ENCODE peak calls at places on chromosomes 7 and 10, in seven cellular contexts. One of them, this sample, is unnamed.

GRCh38 chr7:155351120-155351870 is 53.6 kb downstream of the INSIG1 start:
- DNase-seq in GM23248: no peak
- DNase-seq in A549: no peak
- DNase-seq in CD4-positive, CD25-positive, alpha-beta regulatory T cell: no peak
- DNase-seq in stomach: no peak
- DNase-seq in heart left ventricle: no peak
- DNase-seq in suprapubic skin: peak; percentile 58
- DNase-seq in this sample: no peak

GRCh38 chr10:66564341-66564740 is 361.5 kb upstream of the LRRTM3 start:
- DNase-seq in suprapubic skin: no peak
- DNase-seq in stomach: no peak
- DNase-seq in CD4-positive, CD25-positive, alpha-beta regulatory T cell: no peak
- DNase-seq in heart left ventricle: no peak
- DNase-seq in A549: no peak
- DNase-seq in GM23248: no peak
- DNase-seq in this sample: no peak

GRCh38 chr7:43803865-43804264 is 45.4 kb downstream of the BLVRA start:
- DNase-seq in CD4-positive, CD25-positive, alpha-beta regulatory T cell: no peak
- DNase-seq in stomach: no peak
- DNase-seq in heart left ventricle: no peak
- DNase-seq in GM23248: no peak
- DNase-seq in A549: no peak
- DNase-seq in suprapubic skin: no peak
- DNase-seq in this sample: no peak

GRCh38 chr10:35639651-35640311 is 2.3 kb downstream of the FZD8 start:
- DNase-seq in GM23248: peak; percentile 60
- DNase-seq in A549: peak; percentile 51
- DNase-seq in suprapubic skin: no peak
- DNase-seq in CD4-positive, CD25-positive, alpha-beta regulatory T cell: no peak
- DNase-seq in stomach: peak; percentile 33
- DNase-seq in heart left ventricle: peak; percentile 46
- DNase-seq in this sample: peak; percentile 29

GRCh38 chr10:49700211-49700610 is 20.8 kb downstream of the C10orf53 start:
- DNase-seq in stomach: no peak
- DNase-seq in heart left ventricle: no peak
- DNase-seq in GM23248: no peak
- DNase-seq in CD4-positive, CD25-positive, alpha-beta regulatory T cell: no peak
- DNase-seq in A549: no peak
- DNase-seq in suprapubic skin: no peak
- DNase-seq in this sample: no peak

GRCh38 chr7:107661081-107661864 is 645 bp downstream of the SLC26A4 start:
- DNase-seq in stomach: peak; percentile 71
- DNase-seq in A549: peak; percentile 60
- DNase-seq in GM23248: peak; percentile 74
- DNase-seq in heart left ventricle: peak; percentile 66
- DNase-seq in CD4-positive, CD25-positive, alpha-beta regulatory T cell: no peak
- DNase-seq in suprapubic skin: no peak
- DNase-seq in this sample: peak; percentile 49

GRCh38 chr10:46553238-46554049 is 3.0 kb downstream of the GPRIN2 start:
- DNase-seq in stomach: no peak
- DNase-seq in A549: no peak
- DNase-seq in CD4-positive, CD25-positive, alpha-beta regulatory T cell: no peak
- DNase-seq in heart left ventricle: no peak
- DNase-seq in suprapubic skin: peak; percentile 80
- DNase-seq in GM23248: no peak
- DNase-seq in this sample: no peak

GRCh38 chr10:14195455-14195854 is 135.3 kb downstream of the FRMD4A start:
- DNase-seq in suprapubic skin: no peak
- DNase-seq in heart left ventricle: no peak
- DNase-seq in A549: no peak
- DNase-seq in CD4-positive, CD25-positive, alpha-beta regulatory T cell: no peak
- DNase-seq in GM23248: no peak
- DNase-seq in stomach: no peak
- DNase-seq in this sample: no peak

GRCh38 chr10:63166742-63167258 is 33.7 kb downstream of the NRBF2 start:
- DNase-seq in A549: peak; percentile 84
- DNase-seq in CD4-positive, CD25-positive, alpha-beta regulatory T cell: no peak
- DNase-seq in stomach: no peak
- DNase-seq in suprapubic skin: no peak
- DNase-seq in GM23248: peak; percentile 82
- DNase-seq in heart left ventricle: no peak
- DNase-seq in this sample: peak; percentile 56

GRCh38 chr10:22752272-22752671 is 37.9 kb upstream of the PIP4K2A start:
- DNase-seq in A549: no peak
- DNase-seq in GM23248: no peak
- DNase-seq in heart left ventricle: no peak
- DNase-seq in stomach: no peak
- DNase-seq in suprapubic skin: no peak
- DNase-seq in CD4-positive, CD25-positive, alpha-beta regulatory T cell: no peak
- DNase-seq in this sample: no peak

GRCh38 chr7:51455086-51455485 is 138.5 kb upstream of the COBL start:
- DNase-seq in GM23248: no peak
- DNase-seq in heart left ventricle: no peak
- DNase-seq in A549: peak; percentile 3
- DNase-seq in suprapubic skin: no peak
- DNase-seq in stomach: no peak
- DNase-seq in CD4-positive, CD25-positive, alpha-beta regulatory T cell: no peak
- DNase-seq in this sample: no peak

GRCh38 chr10:91632671-91633550 is at the start of gene PPP1R3C:
- DNase-seq in A549: peak; percentile 93
- DNase-seq in stomach: peak; percentile 89
- DNase-seq in heart left ventricle: peak; percentile 96
- DNase-seq in CD4-positive, CD25-positive, alpha-beta regulatory T cell: no peak
- DNase-seq in suprapubic skin: peak; percentile 91
- DNase-seq in GM23248: peak; percentile 98
- DNase-seq in this sample: peak; percentile 84

GRCh38 chr7:98105942-98106544 is 619 bp upstream of the LMTK2 start:
- DNase-seq in stomach: no peak
- DNase-seq in CD4-positive, CD25-positive, alpha-beta regulatory T cell: peak; percentile 20
- DNase-seq in GM23248: no peak
- DNase-seq in heart left ventricle: no peak
- DNase-seq in suprapubic skin: no peak
- DNase-seq in A549: no peak
- DNase-seq in this sample: no peak
- H3K4me1 ChIP-seq in stomach: peaks cover 37% of the 10 kb centered on the region
- H3K4me1 ChIP-seq in CD4-positive, CD25-positive, alpha-beta regulatory T cell: peaks cover 33% of the 10 kb centered on the region
- H3K4me1 ChIP-seq in GM23248: peaks cover 10% of the 10 kb centered on the region
- H3K4me1 ChIP-seq in heart left ventricle: peaks cover 38% of the 10 kb centered on the region
- H3K4me1 ChIP-seq in suprapubic skin: peaks cover 17% of the 10 kb centered on the region
- H3K4me1 ChIP-seq in A549: peaks cover 32% of the 10 kb centered on the region
- H3K4me1 ChIP-seq in this sample: peaks cover 2% of the 10 kb centered on the region

GRCh38 chr10:86299562-86299961 is 67.0 kb downstream of the GRID1 start:
- DNase-seq in heart left ventricle: no peak
- DNase-seq in A549: no peak
- DNase-seq in suprapubic skin: peak; percentile 34
- DNase-seq in GM23248: no peak
- DNase-seq in CD4-positive, CD25-positive, alpha-beta regulatory T cell: no peak
- DNase-seq in stomach: peak; percentile 11
- DNase-seq in this sample: no peak

GRCh38 chr10:86300399-86300925 is 66.1 kb downstream of the GRID1 start:
- DNase-seq in CD4-positive, CD25-positive, alpha-beta regulatory T cell: no peak
- DNase-seq in A549: no peak
- DNase-seq in suprapubic skin: peak; percentile 50
- DNase-seq in heart left ventricle: no peak
- DNase-seq in GM23248: no peak
- DNase-seq in stomach: no peak
- DNase-seq in this sample: no peak

GRCh38 chr10:86295791-86296190 is 70.8 kb downstream of the GRID1 start:
- DNase-seq in GM23248: no peak
- DNase-seq in A549: no peak
- DNase-seq in CD4-positive, CD25-positive, alpha-beta regulatory T cell: no peak
- DNase-seq in suprapubic skin: peak; percentile 54
- DNase-seq in heart left ventricle: no peak
- DNase-seq in stomach: peak; percentile 8
- DNase-seq in this sample: no peak

GRCh38 chr10:86300931-86301330 is 65.7 kb downstream of the GRID1 start:
- DNase-seq in suprapubic skin: peak; percentile 70
- DNase-seq in stomach: peak; percentile 14
- DNase-seq in CD4-positive, CD25-positive, alpha-beta regulatory T cell: no peak
- DNase-seq in GM23248: no peak
- DNase-seq in A549: no peak
- DNase-seq in heart left ventricle: no peak
- DNase-seq in this sample: no peak

GRCh38 chr10:86298501-86299001 is 68.0 kb downstream of the GRID1 start:
- DNase-seq in GM23248: no peak
- DNase-seq in suprapubic skin: peak; percentile 58
- DNase-seq in heart left ventricle: no peak
- DNase-seq in A549: no peak
- DNase-seq in CD4-positive, CD25-positive, alpha-beta regulatory T cell: no peak
- DNase-seq in stomach: peak; percentile 11
- DNase-seq in this sample: no peak
- H3K4me1 ChIP-seq in GM23248: no peaks in the 10 kb centered on the region
- H3K4me1 ChIP-seq in suprapubic skin: no peaks in the 10 kb centered on the region
- H3K4me1 ChIP-seq in heart left ventricle: no peaks in the 10 kb centered on the region
- H3K4me1 ChIP-seq in A549: no peaks in the 10 kb centered on the region
- H3K4me1 ChIP-seq in CD4-positive, CD25-positive, alpha-beta regulatory T cell: no peaks in the 10 kb centered on the region
- H3K4me1 ChIP-seq in stomach: no peaks in the 10 kb centered on the region
- H3K4me1 ChIP-seq in this sample: no peaks in the 10 kb centered on the region

DNA sequence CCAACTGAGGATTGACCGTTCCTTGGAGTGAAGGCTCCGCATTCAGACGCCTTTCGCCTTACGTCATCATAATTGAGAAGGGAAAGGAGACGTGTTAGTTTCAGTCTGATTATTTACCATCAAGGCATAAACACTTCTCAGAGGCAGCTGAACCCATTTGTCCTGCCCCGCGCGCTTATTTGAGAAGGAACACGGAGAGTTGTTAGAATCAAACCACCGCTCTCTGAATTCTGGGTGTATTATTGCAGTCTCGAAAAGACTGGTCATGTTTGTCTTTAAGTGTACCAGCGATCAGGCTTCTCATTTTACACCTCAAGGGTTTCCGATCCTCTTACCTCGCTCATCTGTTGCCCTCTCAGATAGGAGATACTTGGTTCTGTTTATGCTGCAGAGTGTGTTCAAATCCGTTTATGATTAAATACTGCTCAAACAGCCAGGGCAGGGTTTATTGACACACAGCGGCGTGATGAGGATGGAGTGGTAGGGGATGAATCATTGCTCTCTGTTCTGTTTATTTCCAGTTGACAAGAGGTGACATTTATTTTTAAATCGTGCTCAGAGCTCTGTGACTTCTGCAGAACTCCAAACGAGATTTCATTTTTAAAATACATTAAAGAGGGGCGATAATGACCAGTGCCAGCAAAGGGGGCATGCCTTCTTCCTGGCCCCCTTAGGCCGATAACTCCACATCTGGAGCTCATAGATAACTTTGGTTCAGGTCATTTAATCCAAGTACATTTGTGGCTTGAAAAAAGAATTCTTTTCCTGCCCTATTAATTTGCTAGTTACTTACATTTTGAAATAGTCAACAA is 30.5 kb downstream of the FOXK1 start:
- DNase-seq in suprapubic skin: no peak
- DNase-seq in CD4-positive, CD25-positive, alpha-beta regulatory T cell: no peak
- DNase-seq in heart left ventricle: no peak
- DNase-seq in GM23248: peak; percentile 77
- DNase-seq in A549: peak; percentile 81
- DNase-seq in stomach: no peak
- DNase-seq in this sample: peak; percentile 29
- H3K4me1 ChIP-seq in suprapubic skin: peaks cover 59% of the 10 kb centered on the region
- H3K4me1 ChIP-seq in CD4-positive, CD25-positive, alpha-beta regulatory T cell: peaks cover 4% of the 10 kb centered on the region
- H3K4me1 ChIP-seq in heart left ventricle: peaks cover 55% of the 10 kb centered on the region
- H3K4me1 ChIP-seq in GM23248: peaks cover 48% of the 10 kb centered on the region
- H3K4me1 ChIP-seq in A549: peaks cover 54% of the 10 kb centered on the region
- H3K4me1 ChIP-seq in stomach: peaks cover 72% of the 10 kb centered on the region
- H3K4me1 ChIP-seq in this sample: peaks cover 34% of the 10 kb centered on the region

GRCh38 chr10:127921751-127922140 is 14.8 kb downstream of the PTPRE start:
- DNase-seq in heart left ventricle: no peak
- DNase-seq in stomach: no peak
- DNase-seq in GM23248: no peak
- DNase-seq in suprapubic skin: no peak
- DNase-seq in A549: no peak
- DNase-seq in CD4-positive, CD25-positive, alpha-beta regulatory T cell: no peak
- DNase-seq in this sample: no peak
- H3K4me1 ChIP-seq in heart left ventricle: peaks cover 77% of the 10 kb centered on the region
- H3K4me1 ChIP-seq in stomach: peaks cover 32% of the 10 kb centered on the region
- H3K4me1 ChIP-seq in GM23248: peaks cover 43% of the 10 kb centered on the region
- H3K4me1 ChIP-seq in suprapubic skin: peaks cover 27% of the 10 kb centered on the region
- H3K4me1 ChIP-seq in A549: peaks cover 17% of the 10 kb centered on the region
- H3K4me1 ChIP-seq in CD4-positive, CD25-positive, alpha-beta regulatory T cell: no peaks in the 10 kb centered on the region
- H3K4me1 ChIP-seq in this sample: peaks cover 40% of the 10 kb centered on the region

GRCh38 chr10:1044964-1045363 is 4.0 kb downstream of the IDI1 start:
- DNase-seq in GM23248: no peak
- DNase-seq in A549: no peak
- DNase-seq in stomach: no peak
- DNase-seq in suprapubic skin: no peak
- DNase-seq in CD4-positive, CD25-positive, alpha-beta regulatory T cell: no peak
- DNase-seq in heart left ventricle: no peak
- DNase-seq in this sample: no peak
- H3K4me1 ChIP-seq in GM23248: peaks cover 5% of the 10 kb centered on the region
- H3K4me1 ChIP-seq in A549: peaks cover 5% of the 10 kb centered on the region
- H3K4me1 ChIP-seq in stomach: peaks cover 41% of the 10 kb centered on the region
- H3K4me1 ChIP-seq in suprapubic skin: peaks cover 32% of the 10 kb centered on the region
- H3K4me1 ChIP-seq in CD4-positive, CD25-positive, alpha-beta regulatory T cell: peaks cover 41% of the 10 kb centered on the region
- H3K4me1 ChIP-seq in heart left ventricle: peaks cover 33% of the 10 kb centered on the region
- H3K4me1 ChIP-seq in this sample: peaks cover 5% of the 10 kb centered on the region